ENCODE peak calls at places on chromosomes 13 and 19, in four cellular contexts. One of them, this sample, is unnamed.
A peak's percentile ranks its signal among the peaks of the same experiment; 100 is the strongest.

GRCh38 chr19:45200614-45201013 is 22.0 kb downstream of the BLOC1S3 start:
- DNase-seq in thoracic aorta: no peak
- DNase-seq in mucosa of descending colon: no peak
- DNase-seq in mammary epithelial cell: peak; percentile 30
- DNase-seq in this sample: peak; percentile 31

GRCh38 chr13:90201198-90201597 is 1146.3 kb upstream of the MIR17HG start:
- DNase-seq in thoracic aorta: no peak
- DNase-seq in mucosa of descending colon: no peak
- DNase-seq in mammary epithelial cell: peak; percentile 58
- DNase-seq in this sample: peak; percentile 48

GRCh38 chr13:29520671-29521070 is 74.8 kb downstream of the SLC7A1 start:
- DNase-seq in mammary epithelial cell: no peak
- DNase-seq in mucosa of descending colon: no peak
- DNase-seq in thoracic aorta: no peak
- DNase-seq in this sample: peak; percentile 83

GRCh38 chr13:28753208-28753892 is 34.6 kb upstream of the SLC46A3 start:
- DNase-seq in thoracic aorta: peak; percentile 55
- DNase-seq in mucosa of descending colon: no peak
- DNase-seq in mammary epithelial cell: peak; percentile 73
- DNase-seq in this sample: peak; percentile 88

GRCh38 chr13:43333176-43333575 is 309.8 kb downstream of the DNAJC15 start:
- DNase-seq in mucosa of descending colon: no peak
- DNase-seq in thoracic aorta: no peak
- DNase-seq in mammary epithelial cell: peak; percentile 52
- DNase-seq in this sample: no peak

GRCh38 chr19:7188682-7189629 is 105.3 kb downstream of the INSR start:
- DNase-seq in mucosa of descending colon: no peak
- DNase-seq in mammary epithelial cell: no peak
- DNase-seq in thoracic aorta: no peak
- DNase-seq in this sample: no peak

GRCh38 chr13:102460806-102461205 is 59.0 kb upstream of the FGF14 start:
- DNase-seq in mucosa of descending colon: no peak
- DNase-seq in mammary epithelial cell: no peak
- DNase-seq in thoracic aorta: no peak
- DNase-seq in this sample: no peak

GRCh38 chr19:28526042-28526441 is 686.9 kb downstream of the UQCRFS1 start:
- DNase-seq in mammary epithelial cell: no peak
- DNase-seq in thoracic aorta: no peak
- DNase-seq in mucosa of descending colon: no peak
- DNase-seq in this sample: no peak

GRCh38 chr13:41408061-41408460 is 49.3 kb upstream of the RGCC start:
- DNase-seq in thoracic aorta: no peak
- DNase-seq in mucosa of descending colon: no peak
- DNase-seq in mammary epithelial cell: peak; percentile 19
- DNase-seq in this sample: no peak

GRCh38 chr19:750640-751423 is at the start of gene MISP:
- DNase-seq in mucosa of descending colon: peak; percentile 97
- DNase-seq in thoracic aorta: no peak
- DNase-seq in mammary epithelial cell: peak; percentile 61
- DNase-seq in this sample: no peak

GRCh38 chr13:110529522-110530311 is 31.8 kb downstream of the RAB20 start:
- DNase-seq in mucosa of descending colon: no peak
- DNase-seq in thoracic aorta: no peak
- DNase-seq in mammary epithelial cell: no peak
- DNase-seq in this sample: no peak

GRCh38 chr19:4976412-4977298 is 7.7 kb downstream of the KDM4B start:
- DNase-seq in mammary epithelial cell: peak; percentile 90
- DNase-seq in thoracic aorta: peak; percentile 59
- DNase-seq in mucosa of descending colon: no peak
- DNase-seq in this sample: peak; percentile 86

GRCh38 chr13:71876648-71877279 is 9.8 kb upstream of the DACH1 start:
- DNase-seq in mucosa of descending colon: no peak
- DNase-seq in mammary epithelial cell: no peak
- DNase-seq in thoracic aorta: no peak
- DNase-seq in this sample: no peak

GRCh38 chr19:920051-920857 is 3.1 kb downstream of the KISS1R start:
- DNase-seq in mucosa of descending colon: peak; percentile 62
- DNase-seq in mammary epithelial cell: peak; percentile 27
- DNase-seq in thoracic aorta: no peak
- DNase-seq in this sample: no peak

GRCh38 chr13:44396963-44397580 is 23.4 kb downstream of the SERP2 start:
- DNase-seq in mucosa of descending colon: no peak
- DNase-seq in mammary epithelial cell: no peak
- DNase-seq in thoracic aorta: no peak
- DNase-seq in this sample: peak; percentile 70

GRCh38 chr19:6767357-6768235 is at the start of gene SH2D3A:
- DNase-seq in thoracic aorta: no peak
- DNase-seq in mucosa of descending colon: peak; percentile 98
- DNase-seq in mammary epithelial cell: peak; percentile 96
- DNase-seq in this sample: no peak

GRCh38 chr19:19214892-19215291 is 3.1 kb downstream of the NCAN start:
- DNase-seq in mucosa of descending colon: peak; percentile 55
- DNase-seq in thoracic aorta: no peak
- DNase-seq in mammary epithelial cell: no peak
- DNase-seq in this sample: peak; percentile 29

GRCh38 chr13:20814224-20814910 is 40.6 kb upstream of the EEF1AKMT1 start:
- DNase-seq in thoracic aorta: peak; percentile 69
- DNase-seq in mammary epithelial cell: peak; percentile 41
- DNase-seq in mucosa of descending colon: peak; percentile 63
- DNase-seq in this sample: peak; percentile 95

GRCh38 chr13:46288570-46289259 is 77.0 kb downstream of the LRRC63 start:
- DNase-seq in mucosa of descending colon: no peak
- DNase-seq in thoracic aorta: no peak
- DNase-seq in mammary epithelial cell: peak; percentile 38
- DNase-seq in this sample: peak; percentile 45

GRCh38 chr13:53382008-53382407 is 353.4 kb downstream of the OLFM4 start:
- DNase-seq in mammary epithelial cell: no peak
- DNase-seq in mucosa of descending colon: no peak
- DNase-seq in thoracic aorta: no peak
- DNase-seq in this sample: no peak

GRCh38 chr13:113547248-113547971 is 37.1 kb upstream of the TFDP1 start:
- DNase-seq in mucosa of descending colon: no peak
- DNase-seq in mammary epithelial cell: no peak
- DNase-seq in thoracic aorta: no peak
- DNase-seq in this sample: peak; percentile 68

GRCh38 chr19:49635530-49636229 is 4.3 kb downstream of the RRAS start:
- DNase-seq in thoracic aorta: no peak
- DNase-seq in mammary epithelial cell: no peak
- DNase-seq in mucosa of descending colon: no peak
- DNase-seq in this sample: no peak

GRCh38 chr19:45320997-45321775 is 1.5 kb downstream of the CKM start:
- DNase-seq in thoracic aorta: no peak
- DNase-seq in mucosa of descending colon: no peak
- DNase-seq in mammary epithelial cell: peak; percentile 40
- DNase-seq in this sample: no peak

GRCh38 chr19:3586124-3586626 is 897 bp downstream of the GIPC3 start:
- DNase-seq in thoracic aorta: no peak
- DNase-seq in mucosa of descending colon: no peak
- DNase-seq in mammary epithelial cell: no peak
- DNase-seq in this sample: no peak

GRCh38 chr13:29909975-29910674 is 59.7 kb upstream of the UBL3 start:
- DNase-seq in mammary epithelial cell: peak; percentile 81
- DNase-seq in thoracic aorta: no peak
- DNase-seq in mucosa of descending colon: no peak
- DNase-seq in this sample: peak; percentile 53

GRCh38 chr19:34556500-34556899 is 74.9 kb downstream of the WTIP start:
- DNase-seq in thoracic aorta: no peak
- DNase-seq in mucosa of descending colon: no peak
- DNase-seq in mammary epithelial cell: peak; percentile 14
- DNase-seq in this sample: no peak

GRCh38 chr19:47729468-47729798 is 15.9 kb upstream of the NOP53 start:
- DNase-seq in mammary epithelial cell: peak; percentile 95
- DNase-seq in mucosa of descending colon: peak; percentile 49
- DNase-seq in thoracic aorta: peak; percentile 65
- DNase-seq in this sample: peak; percentile 84

GRCh38 chr19:3544742-3545668 is 6.0 kb downstream of the TEKTIP1 start:
- DNase-seq in mucosa of descending colon: peak; percentile 91
- DNase-seq in thoracic aorta: no peak
- DNase-seq in mammary epithelial cell: peak; percentile 83
- DNase-seq in this sample: peak; percentile 51

GRCh38 chr13:30107126-30107525 is 200.2 kb downstream of the KATNAL1 start:
- DNase-seq in thoracic aorta: no peak
- DNase-seq in mucosa of descending colon: no peak
- DNase-seq in mammary epithelial cell: no peak
- DNase-seq in this sample: no peak

GRCh38 chr19:41844601-41845000 is at the start of gene LYPD4:
- DNase-seq in mucosa of descending colon: no peak
- DNase-seq in thoracic aorta: no peak
- DNase-seq in mammary epithelial cell: no peak
- DNase-seq in this sample: no peak

GRCh38 chr13:51004918-51005460 is 95.4 kb downstream of the RNASEH2B start:
- DNase-seq in mucosa of descending colon: no peak
- DNase-seq in mammary epithelial cell: no peak
- DNase-seq in thoracic aorta: no peak
- DNase-seq in this sample: no peak

GRCh38 chr13:27523345-27524073 is 73.1 kb upstream of the MTIF3 start:
- DNase-seq in mucosa of descending colon: no peak
- DNase-seq in thoracic aorta: no peak
- DNase-seq in mammary epithelial cell: no peak
- DNase-seq in this sample: no peak

GRCh38 chr19:8697671-8698432 is 743 bp downstream of the ACTL9 start:
- DNase-seq in mammary epithelial cell: no peak
- DNase-seq in thoracic aorta: no peak
- DNase-seq in mucosa of descending colon: no peak
- DNase-seq in this sample: no peak

GRCh38 chr13:51444922-51445321 is 7.9 kb downstream of the INTS6 start:
- DNase-seq in mammary epithelial cell: no peak
- DNase-seq in mucosa of descending colon: no peak
- DNase-seq in thoracic aorta: no peak
- DNase-seq in this sample: peak; percentile 61

GRCh38 chr13:106599875-106600797 is 32.2 kb upstream of the ARGLU1 start:
- DNase-seq in mammary epithelial cell: peak; percentile 15
- DNase-seq in mucosa of descending colon: no peak
- DNase-seq in thoracic aorta: no peak
- DNase-seq in this sample: peak; percentile 89

GRCh38 chr19:33554821-33555220 is 33.2 kb upstream of the PEPD start:
- DNase-seq in mucosa of descending colon: no peak
- DNase-seq in thoracic aorta: no peak
- DNase-seq in mammary epithelial cell: no peak
- DNase-seq in this sample: no peak

GRCh38 chr19:30449191-30449590 is 77.0 kb downstream of the ZNF536 start:
- DNase-seq in thoracic aorta: no peak
- DNase-seq in mucosa of descending colon: no peak
- DNase-seq in mammary epithelial cell: no peak
- DNase-seq in this sample: no peak

GRCh38 chr19:17216058-17216670 is 1.0 kb downstream of the USE1 start:
- DNase-seq in thoracic aorta: no peak
- DNase-seq in mammary epithelial cell: no peak
- DNase-seq in mucosa of descending colon: no peak
- DNase-seq in this sample: no peak

GRCh38 chr19:55069859-55070225 is 5.8 kb upstream of the EPS8L1 start:
- DNase-seq in mucosa of descending colon: no peak
- DNase-seq in thoracic aorta: no peak
- DNase-seq in mammary epithelial cell: no peak
- DNase-seq in this sample: no peak

GRCh38 chr19:39412867-39413268 is 399 bp downstream of the PLEKHG2 start:
- DNase-seq in mammary epithelial cell: no peak
- DNase-seq in thoracic aorta: no peak
- DNase-seq in mucosa of descending colon: no peak
- DNase-seq in this sample: no peak

GRCh38 chr19:39411006-39411831 is 1.2 kb upstream of the PLEKHG2 start:
- DNase-seq in mammary epithelial cell: peak; percentile 53
- DNase-seq in mucosa of descending colon: peak; percentile 81
- DNase-seq in thoracic aorta: no peak
- DNase-seq in this sample: peak; percentile 65

GRCh38 chr19:39413269-39413902 is 917 bp downstream of the PLEKHG2 start:
- DNase-seq in thoracic aorta: no peak
- DNase-seq in mucosa of descending colon: peak; percentile 66
- DNase-seq in mammary epithelial cell: no peak
- DNase-seq in this sample: peak; percentile 63

GRCh38 chr19:39411832-39412099 is 703 bp upstream of the PLEKHG2 start:
- DNase-seq in mucosa of descending colon: peak; percentile 92
- DNase-seq in thoracic aorta: peak; percentile 90
- DNase-seq in mammary epithelial cell: peak; percentile 88
- DNase-seq in this sample: peak; percentile 95

GRCh38 chr19:39412100-39412866 is at the start of gene PLEKHG2:
- DNase-seq in thoracic aorta: peak; percentile 96
- DNase-seq in mammary epithelial cell: peak; percentile 99
- DNase-seq in mucosa of descending colon: peak; percentile 98
- DNase-seq in this sample: peak; percentile 100
- TF ChIP-seq CTCF in thoracic aorta: peak; percentile 78
- TF ChIP-seq CTCF in mammary epithelial cell: peak; percentile 94
- TF ChIP-seq CTCF in mucosa of descending colon: peak; percentile 79
- TF ChIP-seq CTCF in this sample: peak; percentile 82

GRCh38 chr13:48258430-48258829 is 25.4 kb downstream of the ITM2B start:
- DNase-seq in thoracic aorta: no peak
- DNase-seq in mammary epithelial cell: no peak
- DNase-seq in mucosa of descending colon: no peak
- DNase-seq in this sample: no peak
- H3K4me3 ChIP-seq in thoracic aorta: no peak overlapping the region
- H3K4me3 ChIP-seq in mammary epithelial cell: no peak overlapping the region
- H3K4me3 ChIP-seq in mucosa of descending colon: no peak overlapping the region
- H3K4me3 ChIP-seq in this sample: no peak overlapping the region

GRCh38 chr13:99176309-99177276 is 24.1 kb upstream of the UBAC2 start:
- DNase-seq in thoracic aorta: no peak
- DNase-seq in mucosa of descending colon: peak; percentile 78
- DNase-seq in mammary epithelial cell: peak; percentile 44
- DNase-seq in this sample: peak; percentile 42
- TF ChIP-seq CTCF in thoracic aorta: peak; percentile 87
- TF ChIP-seq CTCF in mucosa of descending colon: peak; percentile 81
- TF ChIP-seq CTCF in mammary epithelial cell: peak; percentile 97
- TF ChIP-seq CTCF in this sample: peak; percentile 96

GRCh38 chr13:24921003-24921402 is 157.0 kb downstream of the RNF17 start:
- DNase-seq in mucosa of descending colon: no peak
- DNase-seq in thoracic aorta: no peak
- DNase-seq in mammary epithelial cell: no peak
- DNase-seq in this sample: no peak
- H3K4me3 ChIP-seq in mucosa of descending colon: no peak overlapping the region
- H3K4me3 ChIP-seq in thoracic aorta: no peak overlapping the region
- H3K4me3 ChIP-seq in mammary epithelial cell: no peak overlapping the region
- H3K4me3 ChIP-seq in this sample: no peak overlapping the region

GRCh38 chr13:23320926-23321533 is 112.5 kb downstream of the SACS start:
- DNase-seq in mammary epithelial cell: no peak
- DNase-seq in mucosa of descending colon: no peak
- DNase-seq in thoracic aorta: no peak
- DNase-seq in this sample: no peak
- TF ChIP-seq CTCF in mammary epithelial cell: no peak
- TF ChIP-seq CTCF in mucosa of descending colon: no peak
- TF ChIP-seq CTCF in thoracic aorta: no peak
- TF ChIP-seq CTCF in this sample: no peak

GRCh38 chr19:2032296-2032941 is 16.9 kb upstream of the BTBD2 start:
- DNase-seq in mammary epithelial cell: peak; percentile 95
- DNase-seq in mucosa of descending colon: peak; percentile 97
- DNase-seq in thoracic aorta: peak; percentile 85
- DNase-seq in this sample: peak; percentile 88
- H3K4me3 ChIP-seq in mammary epithelial cell: no peak overlapping the region
- H3K4me3 ChIP-seq in mucosa of descending colon: no peak overlapping the region
- H3K4me3 ChIP-seq in thoracic aorta: peak overlapping the region; percentile 44
- H3K4me3 ChIP-seq in this sample: no peak overlapping the region

DNA sequence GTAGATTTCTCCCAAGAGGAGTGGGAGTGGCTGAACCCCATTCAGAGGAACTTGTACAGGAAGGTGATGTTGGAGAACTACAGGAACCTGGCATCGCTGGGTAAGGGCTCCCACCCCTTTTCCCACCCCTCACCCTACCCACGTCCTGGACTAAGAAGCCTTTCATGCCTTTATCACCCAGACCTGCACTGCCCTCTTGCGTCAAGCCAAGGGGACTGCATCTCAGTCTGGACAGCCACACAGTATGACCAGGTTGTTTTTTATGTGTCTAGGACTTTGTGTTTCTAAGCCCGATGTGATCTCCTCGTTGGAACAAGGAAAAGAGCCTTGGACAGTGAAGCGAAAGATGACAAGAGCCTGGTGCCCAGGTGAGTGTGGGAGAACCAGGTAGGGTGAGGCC is 8.8 kb downstream of the ZFP28 start:
- DNase-seq in mucosa of descending colon: no peak
- DNase-seq in thoracic aorta: no peak
- DNase-seq in mammary epithelial cell: no peak
- DNase-seq in this sample: no peak
- TF ChIP-seq CTCF in mucosa of descending colon: no peak
- TF ChIP-seq CTCF in thoracic aorta: no peak
- TF ChIP-seq CTCF in mammary epithelial cell: peak; percentile 13
- TF ChIP-seq CTCF in this sample: peak; percentile 22

This sample was measured in astrocyte of the spinal cord.